ENCODE peak calls at places on chromosome 20, in seven cellular contexts. Q is right lobe of liver, G is esophagus squamous epithelium, E is PC-9, P is body of pancreas, M is ovary, Y is IMR-90. O is an unnamed sample.

GRCh38 chr20:44193801-44194200 is 6.8 kb upstream of the JPH2 start:
- DNase-seq in Q (no peak), E (no peak), P (no peak), Y (no peak), M (no peak), G (no peak), O (no peak)

GRCh38 chr20:61930776-61931475 is 134.8 kb downstream of the TAF4 start:
- DNase-seq in E (no peak), M (peak; percentile 9), Q (peak; percentile 35), G (no peak), Y (no peak), P (no peak), O (peak; percentile 28)

GRCh38 chr20:44026932-44027685 is 112.5 kb downstream of the TOX2 start:
- DNase-seq in E (no peak), Q (peak; percentile 29), G (no peak), P (no peak), Y (no peak), M (no peak), O (peak; percentile 33)

GRCh38 chr20:10510216-10510615 is 75.1 kb downstream of the SLX4IP start:
- DNase-seq in Q (no peak), G (no peak), M (no peak), P (no peak), E (no peak), Y (no peak), O (no peak)

GRCh38 chr20:44017905-44018683 is 103.4 kb downstream of the TOX2 start:
- DNase-seq in Q (no peak), G (no peak), E (peak; percentile 77), P (peak; percentile 67), Y (peak; percentile 93), M (no peak), O (peak; percentile 62)

GRCh38 chr20:5848711-5849505 is 98.7 kb downstream of the SHLD1 start:
- DNase-seq in P (no peak), G (no peak), E (no peak), Y (peak; percentile 75), Q (no peak), M (peak; percentile 30), O (no peak)

GRCh38 chr20:54231006-54231405 is 23.1 kb downstream of the PFDN4 start:
- DNase-seq in G (no peak), M (no peak), E (no peak), P (no peak), Q (no peak), Y (no peak), O (no peak)

GRCh38 chr20:45821942-45822341 is 5.2 kb downstream of the TNNC2 start:
- DNase-seq in E (no peak), Q (no peak), P (no peak), Y (no peak), M (no peak), G (no peak), O (no peak)

GRCh38 chr20:58650181-58650775 is 805 bp upstream of the STX16 start:
- DNase-seq in Y (no peak), Q (peak; percentile 59), E (peak; percentile 23), G (no peak), M (peak; percentile 72), P (peak; percentile 34), O (no peak)

GRCh38 chr20:57770852-57771746 is 61.3 kb upstream of the PMEPA1 start:
- DNase-seq in P (no peak), E (no peak), Y (no peak), M (no peak), Q (no peak), G (no peak), O (no peak)

GRCh38 chr20:3751664-3752385 is 15.7 kb downstream of the ADISSP start:
- DNase-seq in E (peak; percentile 47), G (no peak), P (peak; percentile 76), M (no peak), Q (peak; percentile 75), Y (no peak), O (no peak)

GRCh38 chr20:48019496-48019895 is 234.2 kb upstream of the SULF2 start:
- DNase-seq in G (no peak), Q (no peak), Y (no peak), M (no peak), E (peak; percentile 25), P (no peak), O (peak; percentile 78)

GRCh38 chr20:33291830-33292355 is 8.9 kb downstream of the BPIFB1 start:
- DNase-seq in E (peak; percentile 61), M (no peak), Y (no peak), G (no peak), Q (no peak), P (peak; percentile 69), O (no peak)

GRCh38 chr20:47551841-47552240 is 50.2 kb downstream of the NCOA3 start:
- DNase-seq in Q (no peak), P (peak; percentile 41), E (no peak), M (no peak), Y (no peak), G (no peak), O (no peak)

GRCh38 chr20:33689493-33689892 is 3.3 kb upstream of the E2F1 start:
- DNase-seq in E (no peak), Y (no peak), Q (no peak), P (no peak), G (no peak), M (no peak), O (no peak)

GRCh38 chr20:3135507-3136070 is 24.1 kb downstream of the FASTKD5 start:
- DNase-seq in P (no peak), Q (no peak), G (no peak), M (no peak), Y (peak; percentile 62), E (no peak), O (no peak)

GRCh38 chr20:34088871-34089479 is 23.1 kb downstream of the EIF2S2 start:
- DNase-seq in Y (no peak), Q (no peak), P (no peak), E (no peak), M (no peak), G (no peak), O (no peak)

GRCh38 chr20:24388828-24389325 is 80.6 kb upstream of the SYNDIG1 start:
- DNase-seq in Q (no peak), E (no peak), G (no peak), P (no peak), M (no peak), Y (no peak), O (no peak)

GRCh38 chr20:59120491-59120890 is 43.1 kb upstream of the ZNF831 start:
- DNase-seq in E (no peak), G (no peak), P (no peak), M (no peak), Q (no peak), Y (no peak), O (no peak)

GRCh38 chr20:57414867-57415592 is 23.8 kb downstream of the RBM38 start:
- DNase-seq in G (no peak), E (peak; percentile 44), Q (no peak), P (no peak), Y (peak; percentile 28), M (no peak), O (peak; percentile 45)

GRCh38 chr20:39210331-39211074 is 248.4 kb downstream of the DHX35 start:
- DNase-seq in P (no peak), Y (no peak), Q (peak; percentile 51), G (no peak), M (no peak), E (no peak), O (no peak)

DNA sequence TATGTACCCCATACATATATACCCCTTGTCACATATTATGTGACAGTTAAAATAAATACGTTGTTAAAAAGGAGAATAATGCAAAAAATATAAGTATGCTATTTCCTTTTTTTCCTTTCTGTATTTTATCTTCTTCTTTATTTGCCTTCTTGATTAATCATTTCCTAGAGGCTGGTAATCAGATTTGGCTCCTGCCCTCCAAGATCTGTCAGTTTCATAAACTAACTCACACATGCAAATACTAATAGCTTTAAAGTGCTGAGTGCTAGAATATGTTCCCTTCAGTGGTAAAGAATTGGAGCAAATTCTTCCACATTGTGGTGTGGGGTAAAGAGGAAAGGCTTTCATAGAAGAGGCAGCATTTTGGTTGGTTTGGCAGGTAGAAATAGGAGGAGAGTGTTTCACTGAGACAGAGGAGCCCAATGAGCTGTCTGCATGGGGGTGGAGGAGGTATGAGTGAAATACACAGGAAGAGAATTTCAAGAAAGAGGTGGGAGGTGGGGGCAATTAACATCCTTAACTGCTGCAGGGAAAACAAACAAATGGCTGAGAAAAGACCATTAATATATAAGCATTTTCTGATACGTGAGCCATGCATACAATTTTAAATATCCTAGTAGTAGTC is 523.9 kb downstream of the BMP2 start:
- DNase-seq in Q (no peak), M (no peak), E (no peak), Y (no peak), P (no peak), G (no peak), O (no peak)
- H3K27me3 ChIP-seq in Q (no peaks in the 10 kb centered on the region), M (no peaks in the 10 kb centered on the region), E (no peaks in the 10 kb centered on the region), Y (no peaks in the 10 kb centered on the region), P (no peaks in the 10 kb centered on the region), G (peaks cover 2% of the 10 kb centered on the region), O (no peaks in the 10 kb centered on the region)

GRCh38 chr20:49583343-49583668 is 15.4 kb upstream of the PTGIS start:
- DNase-seq in M (no peak), E (no peak), G (no peak), P (no peak), Q (no peak), Y (no peak), O (no peak)
- H3K27ac ChIP-seq in M (no peak overlapping the region), E (peak overlapping the region; percentile 94), G (no peak overlapping the region), P (peak overlapping the region; percentile 76), Q (no peak overlapping the region), Y (peak overlapping the region; percentile 24), O (no peak overlapping the region)

GRCh38 chr20:64077541-64077875 is 1.8 kb downstream of the RGS19 start:
- DNase-seq in Y (no peak), M (no peak), G (no peak), Q (no peak), E (no peak), P (no peak), O (no peak)

GRCh38 chr20:64079273-64080012 is at the start of gene RGS19:
- DNase-seq in Y (peak; percentile 64), Q (peak; percentile 79), M (peak; percentile 71), G (no peak), E (peak; percentile 88), P (peak; percentile 85), O (peak; percentile 68)

GRCh38 chr20:64077094-64077493 is 2.2 kb downstream of the RGS19 start:
- DNase-seq in G (no peak), M (no peak), Q (no peak), Y (no peak), E (no peak), P (no peak), O (no peak)

GRCh38 chr20:64078934-64079272 is 415 bp downstream of the RGS19 start:
- DNase-seq in E (no peak), Q (no peak), M (no peak), P (no peak), G (no peak), Y (no peak), O (no peak)

GRCh38 chr20:64077876-64078551 is 1.3 kb downstream of the RGS19 start:
- DNase-seq in E (no peak), Q (no peak), P (no peak), Y (no peak), M (no peak), G (no peak), O (no peak)
- H3K4me1 ChIP-seq in E (peaks cover 14% of the 10 kb centered on the region), Q (no peaks in the 10 kb centered on the region), P (peaks cover 17% of the 10 kb centered on the region), Y (peaks cover 13% of the 10 kb centered on the region), M (no peaks in the 10 kb centered on the region), G (peaks cover 19% of the 10 kb centered on the region), O (peaks cover 39% of the 10 kb centered on the region)

DNA sequence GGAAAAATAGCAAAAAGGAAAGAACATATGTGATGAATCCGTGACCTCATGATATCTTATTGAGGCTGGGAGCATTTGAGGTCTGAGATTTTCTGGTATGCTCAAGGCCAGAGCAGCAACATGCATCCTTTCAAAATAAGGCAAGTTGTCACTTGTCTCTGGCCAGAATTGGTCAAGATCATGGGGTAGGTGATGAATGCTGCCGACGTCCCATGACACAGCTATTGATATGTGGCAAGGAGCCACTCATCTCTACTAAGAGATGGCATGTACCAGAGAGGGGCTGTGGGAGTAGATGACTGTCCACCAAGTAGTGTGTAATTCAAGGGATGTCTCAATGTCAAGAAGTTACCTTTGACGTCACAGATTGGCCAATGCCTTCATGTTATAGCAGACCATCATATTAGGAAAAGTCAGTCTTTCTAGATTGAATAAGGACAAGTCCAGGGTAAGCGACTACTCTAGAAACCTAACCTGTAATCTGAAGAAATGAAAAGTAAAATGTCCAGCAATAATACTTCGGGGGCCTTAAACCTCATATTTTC is 527.4 kb downstream of the BMP2 start:
- DNase-seq in P (no peak), G (no peak), Y (no peak), M (no peak), E (no peak), Q (no peak), O (no peak)
- H3K27me3 ChIP-seq in P (no peaks in the 10 kb centered on the region), G (no peaks in the 10 kb centered on the region), Y (no peaks in the 10 kb centered on the region), M (no peaks in the 10 kb centered on the region), E (no peaks in the 10 kb centered on the region), Q (no peaks in the 10 kb centered on the region), O (no peaks in the 10 kb centered on the region)

O was measured in SJSA1.